ENCODE peak calls at places on chromosomes 3 and 15, in five cellular contexts. K, V, R, X and O are unnamed samples.
A peak's percentile ranks its signal among the peaks of the same experiment; 100 is the strongest.

GRCh38 chr3:48502728-48503168 is 1.2 kb downstream of the SHISA5 start:
- DNase-seq in V (no peak), X (no peak), K (no peak), R (no peak), O (no peak)

GRCh38 chr15:56598991-56599390 is 134.1 kb upstream of the MNS1 start:
- DNase-seq in V (no peak), R (no peak), X (peak; percentile 2), K (no peak), O (peak; percentile 21)

GRCh38 chr3:100737334-100737733 is 28.0 kb downstream of the TFG start:
- DNase-seq in X (no peak), K (no peak), V (no peak), R (peak; percentile 9), O (no peak)

GRCh38 chr15:96361309-96362000 is 31.0 kb downstream of the NR2F2 start:
- DNase-seq in X (no peak), V (no peak), K (no peak), R (no peak), O (no peak)

GRCh38 chr3:52851348-52851747 is 16.5 kb upstream of the MUSTN1 start:
- DNase-seq in V (no peak), X (no peak), R (peak; percentile 62), K (peak; percentile 28), O (no peak)

GRCh38 chr3:60979861-60980739 is 271.2 kb downstream of the FHIT start:
- DNase-seq in V (no peak), K (no peak), R (no peak), X (peak; percentile 46), O (no peak)

GRCh38 chr3:15572138-15572537 is 29.2 kb downstream of the HACL1 start:
- DNase-seq in V (no peak), R (no peak), K (no peak), X (no peak), O (no peak)

GRCh38 chr3:22990291-22991200 is 212.6 kb upstream of the UBE2E2 start:
- DNase-seq in K (no peak), X (no peak), R (no peak), V (no peak), O (no peak)

GRCh38 chr15:74783072-74783807 is 1.4 kb downstream of the CSK start:
- DNase-seq in K (no peak), V (no peak), R (no peak), X (no peak), O (no peak)

GRCh38 chr15:64019764-64020163 is 26.5 kb downstream of the DAPK2 start:
- DNase-seq in K (peak; percentile 62), X (no peak), R (peak; percentile 72), V (no peak), O (no peak)

GRCh38 chr15:77002954-77003912 is 8.3 kb downstream of the PSTPIP1 start:
- DNase-seq in V (no peak), R (no peak), X (no peak), K (no peak), O (no peak)

GRCh38 chr3:53269888-53270880 is 14.4 kb upstream of the TKT start:
- DNase-seq in X (peak; percentile 93), V (peak; percentile 97), R (peak; percentile 100), K (peak; percentile 45), O (peak; percentile 97)

GRCh38 chr3:49534581-49535495 is 19.4 kb upstream of the BSN start:
- DNase-seq in X (no peak), V (no peak), K (no peak), R (peak; percentile 24), O (no peak)

GRCh38 chr3:112446343-112446742 is 52.9 kb downstream of the BTLA start:
- DNase-seq in K (no peak), V (no peak), X (peak; percentile 45), R (no peak), O (peak; percentile 29)

GRCh38 chr3:130111185-130111864 is 29.7 kb downstream of the ALG1L2 start:
- DNase-seq in K (peak; percentile 90), R (peak; percentile 97), X (peak; percentile 91), V (peak; percentile 99), O (peak; percentile 89)

GRCh38 chr15:95025924-95026728 is 794.8 kb downstream of the MCTP2 start:
- DNase-seq in V (no peak), X (no peak), R (peak; percentile 32), K (no peak), O (no peak)

GRCh38 chr3:82133070-82133606 is 371.7 kb upstream of the GBE1 start:
- DNase-seq in R (peak; percentile 65), X (peak; percentile 12), V (no peak), K (peak; percentile 20), O (peak; percentile 31)

GRCh38 chr3:195886181-195887141 is 21.9 kb downstream of the TNK2 start:
- DNase-seq in V (no peak), K (no peak), R (no peak), X (no peak), O (no peak)

GRCh38 chr3:62761711-62762110 is 113.5 kb downstream of the CADPS start:
- DNase-seq in V (no peak), X (no peak), K (no peak), R (no peak), O (no peak)

GRCh38 chr3:42979044-42979962 is at the start of gene GASK1A:
- DNase-seq in V (no peak), X (no peak), K (no peak), R (no peak), O (no peak)

GRCh38 chr3:134110963-134111362 is 81.2 kb upstream of the SLCO2A1 start:
- DNase-seq in V (no peak), R (no peak), K (no peak), X (no peak), O (no peak)

GRCh38 chr3:38960953-38961622 is 90.7 kb downstream of the SCN11A start:
- DNase-seq in R (peak; percentile 60), K (no peak), X (no peak), V (no peak), O (no peak)

GRCh38 chr3:12608368-12608767 is 51.5 kb downstream of the MKRN2 start:
- DNase-seq in X (no peak), K (no peak), V (no peak), R (no peak), O (no peak)

GRCh38 chr3:195805181-195805580 is 6.5 kb downstream of the MUC4 start:
- DNase-seq in R (no peak), K (no peak), V (no peak), X (no peak), O (no peak)

GRCh38 chr3:141056716-141057115 is 5.6 kb downstream of the SPSB4 start:
- DNase-seq in X (no peak), K (no peak), V (peak; percentile 17), R (no peak), O (no peak)

GRCh38 chr15:22967084-22967770 is 12.9 kb downstream of the CYFIP1 start:
- DNase-seq in K (no peak), X (no peak), V (no peak), R (no peak), O (no peak)

GRCh38 chr3:30779686-30780287 is 114.7 kb downstream of the GADL1 start:
- DNase-seq in V (no peak), X (no peak), K (no peak), R (peak; percentile 38), O (no peak)

DNA sequence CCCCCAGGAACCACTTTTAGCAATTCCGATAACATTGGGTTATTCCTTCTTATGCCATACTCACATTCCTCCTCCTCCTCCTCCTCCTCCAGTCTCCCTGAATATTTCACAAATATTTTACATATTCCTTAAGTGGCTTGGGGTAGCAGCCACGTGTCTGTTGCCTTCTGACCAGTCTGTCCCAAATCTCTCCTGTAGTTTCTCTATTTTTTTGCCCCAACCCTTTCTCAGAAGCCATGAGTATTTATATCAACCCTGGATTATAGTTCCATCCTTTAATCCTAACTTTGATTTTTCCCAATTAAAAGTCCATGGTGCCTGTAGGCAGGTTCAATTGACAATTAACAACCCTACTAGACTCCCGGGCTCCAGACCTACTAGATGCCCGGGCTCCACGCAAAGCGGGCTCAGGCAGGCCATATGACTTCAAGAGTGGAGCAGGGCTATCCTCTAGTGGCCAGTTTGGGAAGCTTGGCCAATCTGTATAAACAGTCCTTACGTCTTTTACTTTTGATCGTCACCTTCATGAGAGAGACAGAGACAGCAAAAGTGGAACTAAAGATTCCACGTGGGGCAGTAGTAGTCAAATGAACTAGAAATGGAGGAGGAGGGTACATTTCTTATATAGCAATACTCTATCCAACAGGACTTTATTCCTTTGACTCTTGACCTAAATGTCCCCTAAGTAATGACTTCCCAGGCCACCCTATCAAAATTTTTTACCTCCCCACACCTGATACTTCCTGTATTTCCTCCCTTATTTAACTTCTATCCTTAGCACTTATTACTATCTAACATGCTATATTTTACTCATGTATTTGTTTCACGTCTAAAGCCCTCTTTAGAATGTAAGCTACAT is 69.7 kb downstream of the USF3 start:
- DNase-seq in K (peak; percentile 45), V (no peak), X (peak; percentile 3), R (peak; percentile 82), O (peak; percentile 18)
- H3K4me3 ChIP-seq in K (no peak overlapping the region), V (peak overlapping the region; percentile 51), X (no peak overlapping the region), R (no peak overlapping the region), O (no peak overlapping the region)

GRCh38 chr3:104206925-104207324 is 1159.8 kb upstream of the ALCAM start:
- DNase-seq in R (peak; percentile 6), V (no peak), X (no peak), K (no peak), O (no peak)
- TF ChIP-seq CTCF in R (no peak), V (no peak), X (no peak), K (no peak), O (no peak)

DNA sequence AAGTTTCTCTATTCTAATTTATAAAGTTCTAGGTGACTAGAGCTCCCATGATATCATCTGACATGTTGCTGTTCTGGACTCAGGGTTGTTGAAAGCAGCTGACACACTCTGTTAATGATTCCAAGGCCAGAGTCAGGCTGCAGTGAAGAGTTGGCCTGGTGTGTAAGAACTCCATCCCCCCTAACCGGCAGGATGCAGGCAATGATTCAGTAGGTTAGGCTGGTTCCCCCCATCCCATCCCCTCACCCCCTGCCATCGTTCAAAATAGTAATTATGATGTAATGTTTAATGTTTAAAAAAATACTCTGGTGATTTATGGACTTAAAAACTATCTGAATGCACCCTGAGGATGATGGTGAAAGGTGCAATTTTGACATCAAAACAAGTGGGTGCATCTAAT is 4.6 kb upstream of the TRIM71 start:
- DNase-seq in R (peak; percentile 48), X (no peak), V (no peak), K (no peak), O (no peak)
- H3K4me3 ChIP-seq in R (no peak overlapping the region), X (no peak overlapping the region), V (no peak overlapping the region), K (no peak overlapping the region), O (no peak overlapping the region)

GRCh38 chr15:55108448-55108847 is 88.3 kb downstream of the RSL24D1 start:
- DNase-seq in X (no peak), R (no peak), K (no peak), V (no peak), O (no peak)

GRCh38 chr15:55110446-55110845 is 86.3 kb downstream of the RSL24D1 start:
- DNase-seq in R (no peak), K (no peak), X (no peak), V (no peak), O (no peak)

GRCh38 chr15:55106155-55106554 is 90.6 kb downstream of the RSL24D1 start:
- DNase-seq in R (no peak), V (no peak), K (no peak), X (no peak), O (no peak)

DNA sequence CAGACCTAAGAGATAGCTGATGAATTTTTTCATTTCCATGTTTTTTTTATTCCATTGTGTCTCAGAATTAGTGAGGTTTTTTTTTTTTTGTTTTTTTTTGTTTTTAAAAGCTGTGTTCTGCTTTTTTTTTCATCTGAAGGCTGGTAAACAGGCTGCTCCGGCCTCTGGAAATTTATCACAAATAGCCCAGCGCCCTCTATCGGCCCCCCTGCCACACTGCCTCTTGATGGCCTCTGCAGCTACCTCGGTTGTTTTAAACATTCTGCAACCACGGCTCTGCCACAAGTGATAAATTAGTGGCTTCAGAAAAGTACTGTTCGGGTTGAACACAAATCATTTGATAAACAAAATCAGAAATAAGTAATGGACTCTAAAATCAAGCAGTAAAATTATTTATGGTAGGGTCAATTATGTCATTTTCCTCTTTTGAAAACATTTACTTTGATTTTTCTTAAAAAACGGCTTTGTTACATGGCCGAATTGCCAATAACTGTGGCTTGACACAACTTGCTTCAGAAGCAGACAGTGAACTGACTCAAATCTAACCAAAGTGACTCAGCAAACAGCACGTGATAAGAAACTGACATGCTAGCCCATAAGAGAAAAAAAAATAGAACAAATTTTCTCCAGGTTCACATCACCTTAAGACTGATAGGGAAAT is 87.8 kb downstream of the RSL24D1 start:
- DNase-seq in R (peak; percentile 72), V (no peak), X (no peak), K (peak; percentile 12), O (no peak)
- TF ChIP-seq CTCF in R (peak; percentile 79), V (peak; percentile 32), X (peak; percentile 72), K (peak; percentile 92), O (peak; percentile 51)